ENCODE peak calls at places on chromosome 2, in six cellular contexts. T, N, A, Z, U and Y are unnamed samples.

GRCh38 chr2:126372406-126372805 is 283.6 kb upstream of the GYPC start:
- DNase-seq in T (no peak), N (no peak), A (no peak), Z (no peak), U (no peak), Y (no peak)

GRCh38 chr2:180707867-180708205 is 272.6 kb upstream of the UBE2E3 start:
- DNase-seq in T (peak; percentile 60), N (no peak), A (no peak), Z (peak; percentile 22), U (peak; percentile 96), Y (no peak)

GRCh38 chr2:190701586-190701985 is 52.7 kb downstream of the NAB1 start:
- DNase-seq in T (no peak), N (no peak), A (no peak), Z (no peak), U (no peak), Y (no peak)

GRCh38 chr2:209380278-209380677 is 43.6 kb upstream of the MAP2 start:
- DNase-seq in T (no peak), N (peak; percentile 56), A (no peak), Z (no peak), U (peak; percentile 28), Y (no peak)

GRCh38 chr2:233059797-233060499 is at the start of gene INPP5D:
- DNase-seq in T (no peak), N (no peak), A (peak; percentile 78), Z (peak; percentile 53), U (no peak), Y (peak; percentile 77)

GRCh38 chr2:178208817-178209216 is 14.5 kb downstream of the OSBPL6 start:
- DNase-seq in T (no peak), N (no peak), A (no peak), Z (no peak), U (no peak), Y (no peak)

GRCh38 chr2:136156411-136156810 is 38.5 kb upstream of the CXCR4 start:
- DNase-seq in T (no peak), N (no peak), A (no peak), Z (no peak), U (no peak), Y (no peak)

GRCh38 chr2:70738159-70738558 is 29.8 kb downstream of the ADD2 start:
- DNase-seq in T (no peak), N (no peak), A (no peak), Z (no peak), U (peak; percentile 51), Y (no peak)

GRCh38 chr2:58553937-58554336 is 312.8 kb upstream of the FANCL start:
- DNase-seq in T (peak; percentile 46), N (no peak), A (no peak), Z (no peak), U (no peak), Y (no peak)

GRCh38 chr2:18178736-18179349 is 300.4 kb downstream of the KCNS3 start:
- DNase-seq in T (peak; percentile 79), N (peak; percentile 13), A (no peak), Z (peak; percentile 33), U (peak; percentile 26), Y (no peak)

GRCh38 chr2:130251865-130252620 is 53.8 kb upstream of the TUBA3E start:
- DNase-seq in T (no peak), N (no peak), A (no peak), Z (peak; percentile 37), U (no peak), Y (peak; percentile 70)

GRCh38 chr2:179336782-179337534 is 72.3 kb upstream of the SESTD1 start:
- DNase-seq in T (peak; percentile 68), N (no peak), A (no peak), Z (no peak), U (no peak), Y (no peak)

GRCh38 chr2:111900859-111901258 is 2.5 kb downstream of the MERTK start:
- DNase-seq in T (peak; percentile 51), N (no peak), A (no peak), Z (peak; percentile 50), U (peak; percentile 28), Y (no peak)

GRCh38 chr2:120964819-120965218 is 229.2 kb downstream of the GLI2 start:
- DNase-seq in T (no peak), N (no peak), A (no peak), Z (no peak), U (no peak), Y (no peak)

GRCh38 chr2:27249891-27250651 is 12.8 kb downstream of the SLC30A3 start:
- DNase-seq in T (peak; percentile 90), N (no peak), A (peak; percentile 86), Z (peak; percentile 31), U (no peak), Y (peak; percentile 56)

GRCh38 chr2:11631462-11631861 is 38.5 kb downstream of the NTSR2 start:
- DNase-seq in T (no peak), N (no peak), A (no peak), Z (no peak), U (peak; percentile 91), Y (no peak)

GRCh38 chr2:47695800-47696477 is 87.0 kb upstream of the MSH6 start:
- DNase-seq in T (peak; percentile 58), N (no peak), A (no peak), Z (no peak), U (no peak), Y (no peak)

DNA sequence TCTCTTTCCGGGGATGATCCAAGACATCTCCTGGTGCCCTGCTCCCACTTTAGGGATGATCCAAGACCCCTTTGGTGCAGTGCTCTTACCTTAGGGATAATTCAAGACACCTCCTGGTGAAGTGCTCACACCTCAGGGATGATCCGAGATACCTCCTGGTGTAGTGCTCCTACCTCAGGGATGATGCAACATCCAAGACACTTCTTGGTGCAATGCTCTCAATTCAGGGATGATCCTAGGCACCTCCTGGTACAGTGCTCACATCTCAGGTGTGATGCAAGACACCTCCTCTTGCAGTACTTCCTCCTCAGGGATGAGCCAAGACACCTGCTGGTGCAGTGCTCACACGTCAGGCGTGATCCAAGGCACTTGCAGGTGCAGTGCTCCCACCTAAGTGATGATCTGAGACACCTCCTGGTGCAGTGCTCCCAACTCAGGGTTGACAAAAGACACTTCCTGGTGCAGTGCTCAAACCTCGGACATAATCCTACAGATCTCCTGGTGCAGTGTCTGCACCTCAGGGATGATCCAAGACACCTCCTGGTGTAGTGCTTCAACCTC is 122.3 kb downstream of the ASB1 start:
- DNase-seq in T (no peak), N (no peak), A (no peak), Z (no peak), U (no peak), Y (no peak)
- H3K27ac ChIP-seq in T (no peak overlapping the region), N (no peak overlapping the region), A (no peak overlapping the region), Z (no peak overlapping the region), U (no peak overlapping the region), Y (no peak overlapping the region)

DNA sequence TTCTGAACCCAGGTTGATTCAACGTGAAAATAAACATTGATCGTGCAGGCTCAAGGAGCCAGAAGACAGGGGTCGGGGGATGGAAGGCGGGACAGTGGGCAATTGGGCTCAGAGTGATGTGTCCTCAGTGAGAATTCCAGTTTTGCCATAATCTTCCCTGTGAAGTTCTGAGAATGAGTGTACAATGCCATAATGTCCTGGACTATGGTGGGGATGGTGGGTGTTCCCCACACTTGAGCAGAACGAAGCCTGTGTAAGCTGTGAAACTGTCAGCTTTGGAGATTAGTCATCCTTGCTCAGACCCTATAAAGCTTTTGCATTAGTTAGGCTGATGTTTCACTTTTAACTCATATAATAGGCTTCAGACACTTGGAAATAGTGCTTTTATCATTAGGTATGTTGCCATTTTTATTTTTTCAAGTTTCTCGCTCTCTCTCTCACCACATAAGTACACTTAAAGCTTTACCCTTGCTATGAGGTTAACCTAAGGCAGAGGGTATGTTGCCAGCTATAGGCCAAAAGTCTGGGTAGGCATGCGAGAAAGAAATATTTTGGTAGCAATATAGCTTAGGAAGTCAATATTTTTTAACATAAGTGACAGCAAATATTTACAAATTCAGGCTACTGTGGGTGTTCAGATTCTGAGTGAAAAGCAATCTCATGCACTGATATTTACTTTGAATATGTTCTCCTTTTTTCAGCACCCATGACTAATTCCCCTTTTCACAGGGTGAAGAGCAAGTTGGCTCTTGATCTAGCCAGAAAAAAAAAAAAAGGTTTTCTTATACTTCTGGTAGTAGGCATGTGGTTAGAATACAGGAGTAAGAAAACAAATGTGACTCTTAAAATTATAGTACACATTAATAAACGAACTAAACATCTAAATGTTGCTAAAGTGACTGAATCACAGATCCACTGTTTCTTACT is 47.2 kb downstream of the CDC42EP3 start:
- DNase-seq in T (no peak), N (peak; percentile 93), A (no peak), Z (no peak), U (peak; percentile 86), Y (no peak)
- H3K4me3 ChIP-seq in T (no peak overlapping the region), N (peak overlapping the region; percentile 24), A (no peak overlapping the region), Z (no peak overlapping the region), U (no peak overlapping the region), Y (no peak overlapping the region)

GRCh38 chr2:237326250-237327171 is 87.5 kb downstream of the COL6A3 start:
- DNase-seq in T (no peak), N (no peak), A (no peak), Z (no peak), U (no peak), Y (no peak)

GRCh38 chr2:237323656-237324055 is 90.3 kb downstream of the COL6A3 start:
- DNase-seq in T (no peak), N (no peak), A (no peak), Z (no peak), U (no peak), Y (no peak)

GRCh38 chr2:237327191-237327590 is 86.8 kb downstream of the COL6A3 start:
- DNase-seq in T (no peak), N (no peak), A (peak; percentile 75), Z (no peak), U (no peak), Y (no peak)

GRCh38 chr2:237322564-237322963 is 91.4 kb downstream of the COL6A3 start:
- DNase-seq in T (peak; percentile 13), N (no peak), A (no peak), Z (no peak), U (no peak), Y (no peak)

DNA sequence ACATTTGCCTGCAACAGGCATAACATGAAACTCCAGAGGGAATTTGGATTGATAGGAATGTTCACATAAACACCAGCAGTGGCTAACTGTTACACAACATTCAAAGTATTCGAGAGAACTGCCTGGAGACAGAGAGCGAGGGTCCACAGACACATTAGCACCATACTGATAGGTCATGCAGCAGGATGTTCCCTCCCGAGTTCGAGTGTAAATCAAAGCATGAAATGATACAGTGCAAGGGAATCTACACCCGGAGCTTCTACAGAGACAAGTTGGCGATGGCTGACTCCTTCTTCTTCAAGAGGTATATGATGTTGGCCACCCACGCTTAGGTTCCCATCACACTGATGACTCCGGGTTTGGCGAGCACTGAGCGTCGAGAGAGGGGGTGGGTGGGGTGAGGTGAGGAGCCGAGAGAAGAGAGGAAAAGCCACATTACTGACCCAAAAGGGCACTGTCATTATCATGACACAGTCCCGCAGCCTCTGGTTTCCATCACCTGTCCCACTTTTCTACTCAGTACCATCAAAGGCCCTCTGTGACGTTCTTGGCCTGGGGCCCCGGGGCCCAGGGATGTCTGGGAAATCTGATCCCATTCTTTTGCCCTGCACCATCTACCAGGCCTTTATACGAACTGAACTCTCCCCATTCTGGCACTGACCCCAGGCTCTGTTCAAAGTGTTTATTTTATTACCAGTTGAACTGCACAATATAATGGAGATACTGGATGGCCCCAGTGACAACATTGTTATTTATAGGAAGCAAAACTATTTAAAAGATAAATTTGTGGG is 89.3 kb downstream of the COL6A3 start:
- DNase-seq in T (no peak), N (no peak), A (no peak), Z (no peak), U (no peak), Y (no peak)
- H3K4me1 ChIP-seq in T (no peaks in the 10 kb centered on the region), N (no peaks in the 10 kb centered on the region), A (peaks cover 8% of the 10 kb centered on the region), Z (no peaks in the 10 kb centered on the region), U (no peaks in the 10 kb centered on the region), Y (peaks cover 10% of the 10 kb centered on the region)

DNA sequence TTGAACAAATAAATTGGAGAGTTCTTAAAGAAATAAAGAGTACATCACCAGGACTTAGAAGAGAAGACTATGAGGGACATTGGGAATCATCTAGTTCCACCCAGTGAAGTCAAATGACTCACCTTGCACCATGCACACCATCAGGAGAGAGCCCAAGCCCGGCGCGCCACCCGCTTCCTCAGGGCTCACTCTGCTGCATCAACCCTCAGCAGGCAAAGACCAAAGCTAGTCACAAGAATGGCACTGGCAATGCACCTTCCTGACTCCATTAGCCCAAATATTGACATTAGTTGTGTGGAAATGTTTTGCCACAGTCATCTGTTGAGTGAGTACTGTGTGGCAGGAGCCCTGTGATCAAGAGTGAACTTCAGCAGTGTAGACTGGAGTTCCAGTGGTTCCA is 7.1 kb upstream of the LYPD6B start:
- DNase-seq in T (no peak), N (no peak), A (no peak), Z (no peak), U (no peak), Y (no peak)
- H3K27ac ChIP-seq in T (no peak overlapping the region), N (no peak overlapping the region), A (no peak overlapping the region), Z (no peak overlapping the region), U (no peak overlapping the region), Y (no peak overlapping the region)